ENCODE peak calls at places on chromosomes 5 and 9, in eight cellular contexts. G is heart left ventricle; F is aorta; R is trophoblast cell; V is CD8-positive, alpha-beta memory T cell; E is cardiac muscle cell; D is neural progenitor cell; S is mesendoderm. J is an unnamed sample. For H3K36me3 and H3K4me1, the result is how much of the 10 kb centered on the place peaks cover.

GRCh38 chr5:143968071-143968878 is 156.3 kb downstream of the HMHB1 start:
- DNase-seq in G (no peak), F (no peak), R (peak), E (peak), D (peak), S (peak), V (no peak), J (no peak)

GRCh38 chr5:54021413-54022155 is 288.8 kb downstream of the ARL15 start:
- DNase-seq in F (no peak), R (no peak), V (no peak), E (peak), S (no peak), G (no peak), D (no peak), J (no peak)

GRCh38 chr5:42912184-42912766 is 100.6 kb upstream of the SELENOP start:
- DNase-seq in G (no peak), V (peak), R (peak), D (peak), S (peak), F (no peak), E (peak), J (no peak)

GRCh38 chr5:168433982-168434381 is 52.3 kb upstream of the RARS1 start:
- DNase-seq in F (no peak), D (peak), S (peak), V (no peak), E (peak), R (no peak), G (no peak), J (no peak)

GRCh38 chr9:112787942-112788341 is 37.4 kb downstream of the SNX30 start:
- DNase-seq in S (no peak), R (no peak), D (no peak), F (no peak), G (no peak), V (no peak), E (no peak), J (no peak)

GRCh38 chr5:150313501-150313900 is 10.8 kb upstream of the ARSI start:
- DNase-seq in G (no peak), D (no peak), E (no peak), S (no peak), V (no peak), F (no peak), R (no peak), J (no peak)

GRCh38 chr5:39224196-39224754 is 4.9 kb upstream of the FYB1 start:
- DNase-seq in V (no peak), G (peak), E (peak), S (peak), F (no peak), R (peak), D (peak), J (peak)

GRCh38 chr9:124258765-124259272 is 1.1 kb downstream of the NEK6 start:
- DNase-seq in D (peak), G (no peak), R (no peak), V (no peak), F (no peak), E (no peak), S (peak), J (peak)

GRCh38 chr5:134554319-134555222 is 29.1 kb downstream of the JADE2 start:
- DNase-seq in E (peak), V (peak), R (peak), F (peak), G (peak), D (no peak), S (no peak), J (peak)

GRCh38 chr5:121429761-121430160 is 421.9 kb upstream of the FTMT start:
- DNase-seq in G (no peak), F (no peak), S (no peak), V (no peak), R (no peak), D (no peak), E (no peak), J (no peak)

GRCh38 chr9:20604561-20604960 is 17.7 kb downstream of the MLLT3 start:
- DNase-seq in D (no peak), G (no peak), V (no peak), F (no peak), E (peak), R (no peak), S (no peak), J (no peak)

GRCh38 chr5:6856658-6857057 is 143.4 kb downstream of the TENT4A start:
- DNase-seq in E (no peak), D (no peak), F (no peak), V (no peak), S (no peak), G (no peak), R (no peak), J (no peak)

GRCh38 chr9:4615251-4615650 is 46.8 kb upstream of the PLPP6 start:
- DNase-seq in S (no peak), R (no peak), G (no peak), F (no peak), V (no peak), E (peak), D (no peak), J (peak)

GRCh38 chr5:37043693-37044092 is 167.1 kb downstream of the NIPBL start:
- DNase-seq in G (no peak), S (peak), V (no peak), R (no peak), F (no peak), E (peak), D (no peak), J (no peak)

GRCh38 chr9:85212887-85213286 is 528.9 kb downstream of the AGTPBP1 start:
- DNase-seq in D (no peak), S (peak), G (no peak), R (peak), F (no peak), V (no peak), E (peak), J (no peak)

GRCh38 chr9:74147906-74148305 is 349.2 kb upstream of the RORB start:
- DNase-seq in E (no peak), V (no peak), F (no peak), S (no peak), R (no peak), G (no peak), D (no peak), J (no peak)

GRCh38 chr5:4862500-4862899 is 277.6 kb upstream of the ADAMTS16 start:
- DNase-seq in R (peak), V (no peak), S (peak), E (peak), D (peak), G (no peak), F (no peak), J (no peak)

GRCh38 chr5:75340714-75341478 is 3.9 kb downstream of the HMGCR start:
- DNase-seq in E (no peak), G (no peak), F (no peak), S (peak), D (no peak), V (no peak), R (peak), J (no peak)

GRCh38 chr5:180830253-180831138 is 27.9 kb upstream of the MGAT1 start:
- DNase-seq in S (peak), E (no peak), G (peak), D (no peak), R (peak), V (peak), F (no peak), J (peak)

GRCh38 chr5:151020304-151021031 is at the start of gene GPX3:
- DNase-seq in S (peak), R (peak), V (no peak), G (peak), E (peak), D (peak), F (peak), J (peak)

GRCh38 chr9:96085536-96086143 is 210.1 kb downstream of the ERCC6L2 start:
- DNase-seq in S (no peak), R (no peak), E (no peak), G (no peak), D (no peak), V (no peak), F (no peak), J (no peak)
- H3K27ac ChIP-seq in S (no peak), R (no peak), E (no peak), G (no peak), D (no peak), V (no peak), F (no peak), J (no peak)

DNA sequence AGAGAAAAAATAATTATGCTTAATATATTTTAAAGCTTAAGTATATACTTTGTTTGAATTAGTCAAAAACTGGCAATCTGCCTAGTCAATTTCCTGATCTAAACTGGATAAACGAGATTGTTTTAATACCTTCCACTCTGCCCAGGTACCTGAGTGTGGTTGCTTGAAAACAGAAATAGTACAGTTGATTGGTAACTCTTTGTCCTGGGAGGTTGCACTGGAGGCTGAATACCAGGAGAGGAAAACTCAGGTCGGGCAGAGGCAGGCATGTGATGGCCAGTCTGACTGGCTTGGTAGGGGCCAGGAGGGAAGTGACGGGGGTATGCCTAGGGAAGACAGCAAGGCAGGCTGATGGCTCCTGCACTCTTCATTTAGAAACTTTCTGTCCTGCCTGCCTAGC is 80.2 kb downstream of the PIK3R1 start:
- DNase-seq in V (no peak), G (no peak), E (no peak), S (no peak), F (no peak), R (peak), D (no peak), J (no peak)
- H3K36me3 ChIP-seq in V (half or more), G (half or more), E (half or more), S (under half), F (under half), R (under half), D (under half), J (half or more)

DNA sequence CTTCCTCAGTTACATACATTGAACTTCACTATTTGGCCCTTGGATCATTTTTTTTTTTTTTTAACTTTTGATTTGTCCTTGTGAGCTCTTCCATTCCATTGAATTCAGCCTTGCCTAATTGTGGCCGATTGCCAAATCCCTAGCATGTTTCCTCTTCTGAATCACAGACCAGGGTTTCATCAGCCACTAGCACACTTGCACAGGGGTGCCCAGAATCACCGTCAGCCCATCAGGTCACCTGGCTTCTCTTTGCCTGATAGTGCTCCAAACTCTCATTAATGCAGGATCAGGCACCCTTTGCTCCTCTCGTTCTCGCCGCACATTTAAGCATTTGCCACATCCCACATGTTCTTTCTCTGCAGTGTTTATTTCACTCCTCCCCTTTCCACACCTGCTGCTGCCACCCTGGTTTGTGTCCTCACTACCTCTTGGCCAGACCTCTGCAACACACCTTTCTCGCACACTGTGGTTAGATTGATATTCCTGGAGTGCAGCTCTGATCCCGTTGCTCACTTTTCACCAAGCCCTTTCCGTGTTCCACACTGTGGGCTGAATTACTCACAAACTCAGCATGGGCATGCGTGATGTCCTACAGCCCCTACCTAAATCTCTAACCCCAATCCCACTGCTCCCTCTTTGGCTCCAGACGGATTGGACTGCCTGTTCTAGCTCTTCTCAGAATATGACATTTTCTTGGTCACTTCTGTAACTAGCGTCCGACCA is 9.8 kb downstream of the PIK3R1 start:
- DNase-seq in D (no peak), R (peak), G (peak), V (no peak), E (peak), F (peak), S (no peak), J (peak)
- H3K4me1 ChIP-seq in D (under half), R (under half), G (half or more), V (half or more), E (under half), F (under half), S (under half), J (half or more)

GRCh38 chr5:395921-396714 is 46.9 kb upstream of the EXOC3 start:
- DNase-seq in F (peak), S (no peak), G (no peak), E (no peak), V (no peak), R (peak), D (no peak), J (peak)
- H3K27ac ChIP-seq in F (no peak), S (no peak), G (no peak), E (no peak), V (no peak), R (peak), D (no peak), J (no peak)

GRCh38 chr9:90870646-90871326 is 69.2 kb downstream of the SYK start:
- DNase-seq in G (no peak), F (no peak), R (peak), D (peak), S (peak), E (peak), V (no peak), J (no peak)

GRCh38 chr9:90871327-90871935 is 69.8 kb downstream of the SYK start:
- DNase-seq in V (no peak), S (no peak), R (peak), F (no peak), E (peak), G (no peak), D (no peak), J (no peak)

GRCh38 chr9:90872835-90873294 is 71.2 kb downstream of the SYK start:
- DNase-seq in R (no peak), G (no peak), S (no peak), D (no peak), E (no peak), V (no peak), F (no peak), J (no peak)

GRCh38 chr9:90873422-90873821 is 71.8 kb downstream of the SYK start:
- DNase-seq in G (no peak), D (no peak), V (no peak), S (no peak), R (no peak), F (no peak), E (no peak), J (no peak)

GRCh38 chr9:90874194-90874593 is 72.6 kb downstream of the SYK start:
- DNase-seq in F (no peak), S (no peak), D (no peak), E (no peak), R (no peak), V (no peak), G (no peak), J (no peak)
- H3K36me3 ChIP-seq in F (under half), S (under half), D (under half), E (under half), R (under half), V (under half), G (half or more), J (under half)

GRCh38 chr5:177431317-177432142 is 5.1 kb downstream of the GRK6 start:
- DNase-seq in V (peak), G (peak), D (no peak), F (peak), R (no peak), E (no peak), S (no peak), J (no peak)
- H3K4me1 ChIP-seq in V (half or more), G (under half), D (under half), F (under half), R (under half), E (under half), S (under half), J (under half)

GRCh38 chr5:160079753-160080152 is 39.5 kb downstream of the PWWP2A start:
- DNase-seq in D (no peak), S (no peak), V (no peak), R (no peak), F (no peak), G (no peak), E (no peak), J (no peak)
- H3K27ac ChIP-seq in D (no peak), S (no peak), V (no peak), R (no peak), F (no peak), G (no peak), E (no peak), J (no peak)

GRCh38 chr9:136218673-136219072 is 13.7 kb upstream of the LHX3 start:
- DNase-seq in D (no peak), E (no peak), F (no peak), S (no peak), R (no peak), V (no peak), G (no peak), J (no peak)
- H3K36me3 ChIP-seq in D (under half), E (under half), F (under half), S (under half), R (under half), V (under half), G (half or more), J (half or more)

GRCh38 chr5:171954721-171955120 is 51.7 kb downstream of the FBXW11 start:
- DNase-seq in E (peak), D (no peak), R (peak), F (no peak), G (no peak), V (no peak), S (no peak), J (no peak)
- H3K4me1 ChIP-seq in E (half or more), D (under half), R (under half), F (under half), G (half or more), V (under half), S (under half), J (half or more)